ENCODE peak calls at places on chromosome 21, in nine cellular contexts. W is fibroblast of mammary gland, G is natural killer cell, V is psoas muscle, B is HuH-7.5, I is fibroblast of the aortic adventitia, L is hepatic stellate cell, Y is NCI-H2081 treated with DMSO at 0.1 percent for 48 hours, Q is body of pancreas. T is an unnamed sample.

GRCh38 chr21:37871121-37871862 is 45.0 kb downstream of the KCNJ6 start:
- DNase-seq in W (peak; percentile 86), B (no peak), L (peak; percentile 56), I (peak; percentile 47), V (no peak), Y (no peak), Q (no peak), G (no peak), T (no peak)

GRCh38 chr21:32812035-32812434 is 40.5 kb upstream of the PAXBP1 start:
- DNase-seq in B (no peak), V (peak; percentile 58), W (peak; percentile 9), L (no peak), G (no peak), I (peak; percentile 12), Y (no peak), Q (no peak), T (peak; percentile 35)

GRCh38 chr21:45010096-45010495 is 64.3 kb upstream of the ADARB1 start:
- DNase-seq in I (no peak), B (no peak), G (no peak), W (no peak), Q (no peak), L (no peak), V (no peak), Y (no peak), T (no peak)

GRCh38 chr21:38221594-38221993 is 35.2 kb upstream of the KCNJ15 start:
- DNase-seq in I (peak; percentile 21), L (no peak), Y (no peak), W (peak; percentile 79), G (no peak), V (no peak), B (no peak), Q (no peak), T (no peak)

GRCh38 chr21:46168238-46168637 is 12.9 kb upstream of the FTCD start:
- DNase-seq in B (no peak), G (no peak), Y (no peak), V (no peak), I (no peak), W (no peak), L (no peak), Q (no peak), T (no peak)

GRCh38 chr21:38148046-38148445 is 108.7 kb upstream of the KCNJ15 start:
- DNase-seq in Y (no peak), V (no peak), G (no peak), W (no peak), B (no peak), Q (no peak), L (no peak), I (no peak), T (no peak)

GRCh38 chr21:41895643-41896493 is 16.7 kb upstream of the PRDM15 start:
- DNase-seq in Y (no peak), W (no peak), B (no peak), G (no peak), V (no peak), Q (no peak), L (peak; percentile 69), I (no peak), T (peak; percentile 50)

GRCh38 chr21:44083631-44084291 is 23.4 kb upstream of the PWP2 start:
- DNase-seq in I (no peak), Y (no peak), B (no peak), W (no peak), L (no peak), Q (no peak), V (no peak), G (peak; percentile 71), T (no peak)

GRCh38 chr21:38927776-38928175 is 122.0 kb downstream of the ETS2 start:
- DNase-seq in W (no peak), G (no peak), V (no peak), Q (no peak), L (no peak), I (no peak), Y (no peak), B (no peak), T (no peak)

GRCh38 chr21:33835920-33836319 is 79.7 kb downstream of the ATP5PO start:
- DNase-seq in W (no peak), V (no peak), Y (no peak), Q (no peak), B (no peak), G (no peak), I (no peak), L (no peak), T (no peak)

GRCh38 chr21:35048183-35048601 is 910 bp downstream of the RUNX1 start:
- DNase-seq in W (no peak), I (no peak), Q (no peak), V (peak; percentile 69), L (no peak), Y (no peak), G (peak; percentile 40), B (no peak), T (no peak)

GRCh38 chr21:44427241-44428120 is 27.8 kb upstream of the LRRC3 start:
- DNase-seq in I (no peak), B (no peak), V (no peak), W (no peak), L (no peak), Y (peak; percentile 70), Q (no peak), G (no peak), T (no peak)

GRCh38 chr21:17775431-17776126 is 43.6 kb downstream of the C21orf91 start:
- DNase-seq in Q (no peak), G (peak; percentile 60), V (no peak), I (no peak), Y (no peak), W (no peak), B (no peak), L (no peak), T (no peak)

GRCh38 chr21:18677632-18678031 is 274.0 kb upstream of the TMPRSS15 start:
- DNase-seq in I (no peak), W (no peak), Q (no peak), L (no peak), V (no peak), G (no peak), Y (no peak), B (no peak), T (no peak)

GRCh38 chr21:32279377-32279680 is 480 bp upstream of the MIS18A start:
- DNase-seq in G (no peak), V (no peak), B (no peak), I (no peak), Y (no peak), W (no peak), Q (no peak), L (no peak), T (no peak)

GRCh38 chr21:39670741-39671140 is 58.0 kb downstream of the B3GALT5 start:
- DNase-seq in Y (no peak), I (no peak), Q (no peak), G (no peak), B (no peak), V (no peak), L (no peak), W (no peak), T (no peak)

GRCh38 chr21:35316933-35317332 is 267.8 kb upstream of the RUNX1 start:
- DNase-seq in W (no peak), V (no peak), B (no peak), Y (no peak), L (peak; percentile 7), I (peak; percentile 97), Q (no peak), G (no peak), T (no peak)

GRCh38 chr21:44764319-44765230 is 37.0 kb downstream of the UBE2G2 start:
- DNase-seq in G (no peak), B (no peak), I (no peak), V (no peak), L (no peak), Q (no peak), Y (no peak), W (no peak), T (no peak)

GRCh38 chr21:35860181-35860869 is 200.0 kb downstream of the SETD4 start:
- DNase-seq in L (no peak), G (no peak), V (no peak), I (no peak), W (no peak), Y (no peak), Q (no peak), B (no peak), T (no peak)

GRCh38 chr21:45356251-45356650 is 48.7 kb upstream of the COL18A1 start:
- DNase-seq in W (no peak), Q (no peak), L (no peak), Y (no peak), V (no peak), G (no peak), I (no peak), B (no peak), T (no peak)

GRCh38 chr21:46109251-46110221 is 11.6 kb downstream of the COL6A2 start:
- DNase-seq in Q (peak; percentile 7), Y (no peak), W (peak; percentile 45), L (no peak), B (no peak), I (no peak), V (no peak), G (peak; percentile 7), T (no peak)

GRCh38 chr21:37193006-37193405 is 74.1 kb downstream of the VPS26C start:
- DNase-seq in Q (no peak), W (no peak), I (no peak), B (no peak), L (no peak), G (no peak), Y (no peak), V (no peak), T (no peak)

GRCh38 chr21:42080788-42081083 is 9.6 kb downstream of the UMODL1 start:
- DNase-seq in V (no peak), I (peak; percentile 75), G (no peak), W (peak; percentile 96), Q (no peak), Y (no peak), L (peak; percentile 36), B (no peak), T (peak; percentile 89)

GRCh38 chr21:34519013-34519412 is 7.0 kb upstream of the KCNE1 start:
- DNase-seq in G (no peak), Q (no peak), Y (no peak), B (no peak), V (no peak), L (peak; percentile 19), W (no peak), I (no peak), T (no peak)